ENCODE peak calls at places on chromosomes 13 and 19, in ten cellular contexts. E is progenitor cell of endocrine pancreas; S is fibroblast of villous mesenchyme; H is activated T-helper 2 cell treated with anti-CD3 and anti-CD28 coated beads, Interferon-gamma antibody, Interleukin-2, Interleukin-4, amounts not matched to agents 10 μg/mL and 5 μg/mL and 100 μg/mL, durations not matched to agents 14 hours and 24 hours and 36 hours; P is PC-3; Y is GM18507; O is skeletal muscle cell; V is activated CD4-positive, alpha-beta T cell treated with anti-CD3 and anti-CD28 coated beads for 1 hour; K is epithelial cell of esophagus; M is AG10803. U is an unnamed sample.

GRCh38 chr19:18401580-18402112 is 4.2 kb upstream of the LRRC25 start:
- DNase-seq in E (no peak), S (peak), H (no peak), P (peak), Y (no peak), O (peak), V (no peak), K (peak), M (peak), U (no peak)

GRCh38 chr19:8036438-8037099 is 16.0 kb upstream of the CCL25 start:
- DNase-seq in E (no peak), S (no peak), H (no peak), P (no peak), Y (no peak), O (no peak), V (no peak), K (no peak), M (no peak), U (no peak)

GRCh38 chr19:28039677-28040381 is 1173.1 kb downstream of the UQCRFS1 start:
- DNase-seq in E (no peak), S (no peak), H (no peak), P (no peak), Y (no peak), O (no peak), V (no peak), K (no peak), M (no peak), U (peak)

GRCh38 chr13:100298116-100298681 is 209.3 kb downstream of the PCCA start:
- DNase-seq in E (no peak), S (no peak), H (no peak), P (no peak), Y (no peak), O (no peak), V (no peak), K (no peak), M (peak), U (no peak)

GRCh38 chr19:6068711-6069110 is 41.6 kb downstream of the RFX2 start:
- DNase-seq in E (no peak), S (no peak), H (no peak), P (no peak), Y (no peak), O (no peak), V (no peak), K (no peak), M (no peak), U (no peak)

GRCh38 chr19:13784731-13785452 is 10.4 kb upstream of the ZSWIM4 start:
- DNase-seq in E (peak), S (peak), H (peak), P (peak), Y (no peak), O (peak), V (peak), K (peak), M (peak), U (peak)

GRCh38 chr19:31348416-31349159 is 648 bp downstream of the TSHZ3 start:
- DNase-seq in E (no peak), S (peak), H (no peak), P (no peak), Y (no peak), O (no peak), V (no peak), K (peak), M (peak), U (no peak)

GRCh38 chr19:29805026-29805925 is 6.5 kb upstream of the CCNE1 start:
- DNase-seq in E (no peak), S (no peak), H (no peak), P (peak), Y (no peak), O (no peak), V (no peak), K (no peak), M (peak), U (no peak)

GRCh38 chr13:34779171-34779570 is 162.9 kb upstream of the NBEA start:
- DNase-seq in E (no peak), S (no peak), H (no peak), P (no peak), Y (no peak), O (no peak), V (no peak), K (no peak), M (no peak), U (no peak)

GRCh38 chr19:19110410-19111137 is 27.7 kb downstream of the TMEM161A start:
- DNase-seq in E (peak), S (no peak), H (no peak), P (no peak), Y (no peak), O (no peak), V (no peak), K (peak), M (no peak), U (peak)

GRCh38 chr13:50129923-50130685 is 114.9 kb downstream of the KCNRG start:
- DNase-seq in E (no peak), S (no peak), H (no peak), P (peak), Y (no peak), O (no peak), V (no peak), K (peak), M (peak), U (peak)

GRCh38 chr13:51370116-51370515 is 30.6 kb downstream of the SERPINE3 start:
- DNase-seq in E (no peak), S (peak), H (no peak), P (no peak), Y (no peak), O (peak), V (no peak), K (peak), M (peak), U (no peak)

GRCh38 chr19:34667349-34668076 is 9.4 kb downstream of the SCGB2B2 start:
- DNase-seq in E (no peak), S (peak), H (no peak), P (peak), Y (no peak), O (peak), V (no peak), K (no peak), M (peak), U (no peak)

GRCh38 chr19:43784251-43784980 is 3.6 kb upstream of the KCNN4 start:
- DNase-seq in E (no peak), S (peak), H (no peak), P (peak), Y (no peak), O (peak), V (peak), K (peak), M (peak), U (no peak)

GRCh38 chr19:39307233-39307821 is 11.1 kb downstream of the IFNL1 start:
- DNase-seq in E (peak), S (no peak), H (no peak), P (no peak), Y (no peak), O (no peak), V (no peak), K (peak), M (no peak), U (no peak)

GRCh38 chr19:46932346-46932745 is 71.5 kb downstream of the ARHGAP35 start:
- DNase-seq in E (no peak), S (no peak), H (no peak), P (peak), Y (no peak), O (no peak), V (no peak), K (peak), M (peak), U (no peak)

GRCh38 chr13:47000166-47000565 is 103.3 kb upstream of the HTR2A start:
- DNase-seq in E (no peak), S (no peak), H (no peak), P (peak), Y (no peak), O (no peak), V (no peak), K (peak), M (peak), U (no peak)

GRCh38 chr13:39364797-39365468 is 238.1 kb downstream of the LHFPL6 start:
- DNase-seq in E (no peak), S (peak), H (no peak), P (peak), Y (no peak), O (no peak), V (no peak), K (peak), M (peak), U (no peak)

GRCh38 chr19:31252476-31252875 is 96.8 kb downstream of the TSHZ3 start:
- DNase-seq in E (no peak), S (no peak), H (no peak), P (no peak), Y (no peak), O (no peak), V (no peak), K (no peak), M (no peak), U (no peak)

GRCh38 chr19:5313307-5313706 is 27.3 kb downstream of the PTPRS start:
- DNase-seq in E (no peak), S (no peak), H (no peak), P (no peak), Y (no peak), O (no peak), V (no peak), K (no peak), M (no peak), U (no peak)